ENCODE peak calls at places on chromosomes 4 and X, in eight cellular contexts. One of them, this sample, is unnamed.

GRCh38 chrX:24828600-24828999 is 134.9 kb downstream of the POLA1 start:
- DNase-seq in AG08395: no peak
- DNase-seq in lung: no peak
- DNase-seq in renal cortical epithelial cell: no peak
- DNase-seq in posterior cingulate gyrus: no peak
- DNase-seq in hepatocyte: no peak
- DNase-seq in activated CD4-positive, alpha-beta T cell treated with anti-CD3 and anti-CD28 coated beads for 48 hours: no peak
- DNase-seq in NCI-H1436 treated with DMSO at 0.1 percent for 48 hours: no peak
- DNase-seq in this sample: no peak

GRCh38 chrX:11509786-11510185 is 155.9 kb downstream of the ARHGAP6 start:
- DNase-seq in renal cortical epithelial cell: peak
- DNase-seq in activated CD4-positive, alpha-beta T cell treated with anti-CD3 and anti-CD28 coated beads for 48 hours: no peak
- DNase-seq in posterior cingulate gyrus: no peak
- DNase-seq in AG08395: no peak
- DNase-seq in NCI-H1436 treated with DMSO at 0.1 percent for 48 hours: no peak
- DNase-seq in lung: no peak
- DNase-seq in hepatocyte: peak
- DNase-seq in this sample: peak

GRCh38 chr4:120018786-120019185 is 47.9 kb downstream of the MAD2L1 start:
- DNase-seq in hepatocyte: no peak
- DNase-seq in lung: no peak
- DNase-seq in NCI-H1436 treated with DMSO at 0.1 percent for 48 hours: no peak
- DNase-seq in activated CD4-positive, alpha-beta T cell treated with anti-CD3 and anti-CD28 coated beads for 48 hours: no peak
- DNase-seq in AG08395: no peak
- DNase-seq in renal cortical epithelial cell: no peak
- DNase-seq in posterior cingulate gyrus: no peak
- DNase-seq in this sample: no peak

GRCh38 chrX:151098996-151099395 is 77.4 kb upstream of the GPR50 start:
- DNase-seq in lung: no peak
- DNase-seq in activated CD4-positive, alpha-beta T cell treated with anti-CD3 and anti-CD28 coated beads for 48 hours: no peak
- DNase-seq in renal cortical epithelial cell: no peak
- DNase-seq in AG08395: no peak
- DNase-seq in NCI-H1436 treated with DMSO at 0.1 percent for 48 hours: no peak
- DNase-seq in hepatocyte: no peak
- DNase-seq in posterior cingulate gyrus: no peak
- DNase-seq in this sample: no peak

GRCh38 chr4:80461412-80461811 is 125.9 kb downstream of the CFAP299 start:
- DNase-seq in lung: no peak
- DNase-seq in activated CD4-positive, alpha-beta T cell treated with anti-CD3 and anti-CD28 coated beads for 48 hours: no peak
- DNase-seq in posterior cingulate gyrus: no peak
- DNase-seq in renal cortical epithelial cell: peak
- DNase-seq in NCI-H1436 treated with DMSO at 0.1 percent for 48 hours: no peak
- DNase-seq in AG08395: no peak
- DNase-seq in hepatocyte: no peak
- DNase-seq in this sample: no peak

GRCh38 chr4:2284934-2285664 is 23.2 kb upstream of the MXD4 start:
- DNase-seq in lung: no peak
- DNase-seq in AG08395: peak
- DNase-seq in activated CD4-positive, alpha-beta T cell treated with anti-CD3 and anti-CD28 coated beads for 48 hours: no peak
- DNase-seq in NCI-H1436 treated with DMSO at 0.1 percent for 48 hours: no peak
- DNase-seq in hepatocyte: no peak
- DNase-seq in renal cortical epithelial cell: peak
- DNase-seq in posterior cingulate gyrus: no peak
- DNase-seq in this sample: peak

GRCh38 chr4:53022162-53023100 is 160.3 kb downstream of the RASL11B start:
- DNase-seq in lung: no peak
- DNase-seq in activated CD4-positive, alpha-beta T cell treated with anti-CD3 and anti-CD28 coated beads for 48 hours: no peak
- DNase-seq in posterior cingulate gyrus: no peak
- DNase-seq in AG08395: no peak
- DNase-seq in renal cortical epithelial cell: no peak
- DNase-seq in NCI-H1436 treated with DMSO at 0.1 percent for 48 hours: no peak
- DNase-seq in hepatocyte: no peak
- DNase-seq in this sample: no peak

GRCh38 chr4:133775881-133776280 is 425.7 kb downstream of the PABPC4L start:
- DNase-seq in hepatocyte: no peak
- DNase-seq in renal cortical epithelial cell: peak
- DNase-seq in NCI-H1436 treated with DMSO at 0.1 percent for 48 hours: no peak
- DNase-seq in lung: no peak
- DNase-seq in posterior cingulate gyrus: no peak
- DNase-seq in AG08395: no peak
- DNase-seq in activated CD4-positive, alpha-beta T cell treated with anti-CD3 and anti-CD28 coated beads for 48 hours: no peak
- DNase-seq in this sample: peak

GRCh38 chr4:36172650-36173049 is 71.7 kb downstream of the ARAP2 start:
- DNase-seq in renal cortical epithelial cell: no peak
- DNase-seq in NCI-H1436 treated with DMSO at 0.1 percent for 48 hours: no peak
- DNase-seq in activated CD4-positive, alpha-beta T cell treated with anti-CD3 and anti-CD28 coated beads for 48 hours: no peak
- DNase-seq in hepatocyte: no peak
- DNase-seq in AG08395: no peak
- DNase-seq in lung: no peak
- DNase-seq in posterior cingulate gyrus: no peak
- DNase-seq in this sample: no peak